ENCODE peak calls at places on chromosomes 3 and 15, in four cellular contexts. One of them, this sample, is unnamed.

GRCh38 chr3:127764841-127765362 is 57.4 kb downstream of the MGLL start:
- DNase-seq in endothelial cell: no peak
- DNase-seq in cardiac fibroblast: peak
- DNase-seq in mesothelial cell of epicardium: no peak
- DNase-seq in this sample: no peak

GRCh38 chr15:69979269-69979668 is 118.4 kb downstream of the TLE3 start:
- DNase-seq in endothelial cell: no peak
- DNase-seq in cardiac fibroblast: peak
- DNase-seq in mesothelial cell of epicardium: no peak
- DNase-seq in this sample: peak

GRCh38 chr15:52532427-52532826 is 3.7 kb upstream of the MYO5A start:
- DNase-seq in endothelial cell: no peak
- DNase-seq in mesothelial cell of epicardium: no peak
- DNase-seq in cardiac fibroblast: no peak
- DNase-seq in this sample: no peak

GRCh38 chr15:70247281-70247680 is 149.6 kb upstream of the TLE3 start:
- DNase-seq in mesothelial cell of epicardium: no peak
- DNase-seq in endothelial cell: no peak
- DNase-seq in cardiac fibroblast: no peak
- DNase-seq in this sample: no peak

GRCh38 chr15:80179025-80179759 is 26.4 kb downstream of the FAH start:
- DNase-seq in cardiac fibroblast: peak
- DNase-seq in endothelial cell: no peak
- DNase-seq in mesothelial cell of epicardium: no peak
- DNase-seq in this sample: no peak

GRCh38 chr15:65083262-65083701 is 6.7 kb downstream of the KBTBD13 start:
- DNase-seq in endothelial cell: no peak
- DNase-seq in cardiac fibroblast: peak
- DNase-seq in mesothelial cell of epicardium: no peak
- DNase-seq in this sample: no peak

GRCh38 chr3:170418422-170419300 is at the start of gene CLDN11:
- DNase-seq in cardiac fibroblast: peak
- DNase-seq in mesothelial cell of epicardium: peak
- DNase-seq in endothelial cell: peak
- DNase-seq in this sample: peak

GRCh38 chr15:71654714-71655174 is 155.6 kb upstream of the NR2E3 start:
- DNase-seq in mesothelial cell of epicardium: no peak
- DNase-seq in endothelial cell: no peak
- DNase-seq in cardiac fibroblast: peak
- DNase-seq in this sample: no peak

GRCh38 chr3:167372138-167372537 is 8.0 kb downstream of the ZBBX start:
- DNase-seq in endothelial cell: no peak
- DNase-seq in cardiac fibroblast: no peak
- DNase-seq in mesothelial cell of epicardium: no peak
- DNase-seq in this sample: no peak

GRCh38 chr3:108287146-108287545 is 9.2 kb upstream of the HHLA2 start:
- DNase-seq in mesothelial cell of epicardium: no peak
- DNase-seq in cardiac fibroblast: no peak
- DNase-seq in endothelial cell: no peak
- DNase-seq in this sample: no peak

GRCh38 chr3:176683382-176683781 is 513.9 kb downstream of the TBL1XR1 start:
- DNase-seq in endothelial cell: no peak
- DNase-seq in cardiac fibroblast: no peak
- DNase-seq in mesothelial cell of epicardium: no peak
- DNase-seq in this sample: no peak

GRCh38 chr15:45399381-45400212 is 21.3 kb upstream of the GATM start:
- DNase-seq in cardiac fibroblast: peak
- DNase-seq in endothelial cell: no peak
- DNase-seq in mesothelial cell of epicardium: no peak
- DNase-seq in this sample: no peak

GRCh38 chr15:69562564-69562963 is 109.9 kb downstream of the RPLP1 start:
- DNase-seq in mesothelial cell of epicardium: no peak
- DNase-seq in cardiac fibroblast: no peak
- DNase-seq in endothelial cell: no peak
- DNase-seq in this sample: no peak

GRCh38 chr3:16177962-16178627 is 3.6 kb downstream of the GALNT15 start:
- DNase-seq in cardiac fibroblast: peak
- DNase-seq in endothelial cell: peak
- DNase-seq in mesothelial cell of epicardium: peak
- DNase-seq in this sample: peak

GRCh38 chr15:39934415-39935044 is 615 bp downstream of the EIF2AK4 start:
- DNase-seq in cardiac fibroblast: peak
- DNase-seq in mesothelial cell of epicardium: no peak
- DNase-seq in endothelial cell: peak
- DNase-seq in this sample: no peak

GRCh38 chr3:187889601-187890404 is 144.5 kb upstream of the BCL6 start:
- DNase-seq in mesothelial cell of epicardium: no peak
- DNase-seq in cardiac fibroblast: peak
- DNase-seq in endothelial cell: no peak
- DNase-seq in this sample: peak

GRCh38 chr15:72184165-72184811 is 13.3 kb downstream of the GRAMD2A start:
- DNase-seq in mesothelial cell of epicardium: no peak
- DNase-seq in endothelial cell: peak
- DNase-seq in cardiac fibroblast: no peak
- DNase-seq in this sample: no peak

GRCh38 chr15:93110502-93111040 is 21.6 kb upstream of the RGMA start:
- DNase-seq in cardiac fibroblast: no peak
- DNase-seq in endothelial cell: no peak
- DNase-seq in mesothelial cell of epicardium: no peak
- DNase-seq in this sample: no peak

GRCh38 chr3:105157766-105158085 is 209.0 kb upstream of the ALCAM start:
- DNase-seq in mesothelial cell of epicardium: no peak
- DNase-seq in endothelial cell: no peak
- DNase-seq in cardiac fibroblast: no peak
- DNase-seq in this sample: no peak

GRCh38 chr3:48548165-48548564 is 8.4 kb downstream of the PFKFB4 start:
- DNase-seq in endothelial cell: no peak
- DNase-seq in cardiac fibroblast: no peak
- DNase-seq in mesothelial cell of epicardium: no peak
- DNase-seq in this sample: no peak

GRCh38 chr15:33069161-33069560 is 125.4 kb downstream of the FMN1 start:
- DNase-seq in mesothelial cell of epicardium: no peak
- DNase-seq in cardiac fibroblast: no peak
- DNase-seq in endothelial cell: no peak
- DNase-seq in this sample: no peak

GRCh38 chr15:33071451-33071850 is 123.1 kb downstream of the FMN1 start:
- DNase-seq in endothelial cell: no peak
- DNase-seq in cardiac fibroblast: no peak
- DNase-seq in mesothelial cell of epicardium: no peak
- DNase-seq in this sample: no peak

GRCh38 chr15:33076937-33077336 is 117.6 kb downstream of the FMN1 start:
- DNase-seq in endothelial cell: no peak
- DNase-seq in mesothelial cell of epicardium: no peak
- DNase-seq in cardiac fibroblast: no peak
- DNase-seq in this sample: no peak

DNA sequence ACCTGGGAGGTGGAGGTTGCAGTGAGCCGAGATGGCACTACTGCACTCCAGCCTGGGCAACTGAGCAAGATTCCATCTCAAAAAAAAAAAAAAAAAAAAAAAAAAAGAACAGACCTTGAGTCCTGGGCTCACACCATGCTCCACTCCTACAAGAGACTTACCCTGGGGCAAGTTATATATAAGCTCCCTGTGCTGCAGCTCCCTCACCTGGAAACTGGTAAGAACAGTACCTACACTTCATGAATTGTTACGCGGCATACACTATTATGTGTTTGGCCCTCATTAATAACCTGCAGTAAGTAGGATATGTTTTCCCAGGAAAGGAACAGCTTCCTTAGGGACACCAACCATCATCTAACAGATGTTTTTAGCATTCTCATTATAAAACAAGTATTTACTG is 119.6 kb downstream of the FMN1 start:
- DNase-seq in mesothelial cell of epicardium: no peak
- DNase-seq in endothelial cell: no peak
- DNase-seq in cardiac fibroblast: no peak
- DNase-seq in this sample: no peak
- TF ChIP-seq CTCF in mesothelial cell of epicardium: no peak
- TF ChIP-seq CTCF in endothelial cell: no peak
- TF ChIP-seq CTCF in cardiac fibroblast: no peak
- TF ChIP-seq CTCF in this sample: no peak

GRCh38 chr3:120129041-120129440 is 34.8 kb upstream of the GSK3B start:
- DNase-seq in endothelial cell: no peak
- DNase-seq in cardiac fibroblast: no peak
- DNase-seq in mesothelial cell of epicardium: no peak
- DNase-seq in this sample: no peak
- TF ChIP-seq CTCF in endothelial cell: no peak
- TF ChIP-seq CTCF in cardiac fibroblast: no peak
- TF ChIP-seq CTCF in mesothelial cell of epicardium: no peak
- TF ChIP-seq CTCF in this sample: no peak

GRCh38 chr3:121878411-121878810 is 15.8 kb upstream of the SLC15A2 start:
- DNase-seq in cardiac fibroblast: no peak
- DNase-seq in endothelial cell: no peak
- DNase-seq in mesothelial cell of epicardium: no peak
- DNase-seq in this sample: no peak

GRCh38 chr3:121885386-121885785 is 8.8 kb upstream of the SLC15A2 start:
- DNase-seq in mesothelial cell of epicardium: no peak
- DNase-seq in endothelial cell: no peak
- DNase-seq in cardiac fibroblast: no peak
- DNase-seq in this sample: no peak

DNA sequence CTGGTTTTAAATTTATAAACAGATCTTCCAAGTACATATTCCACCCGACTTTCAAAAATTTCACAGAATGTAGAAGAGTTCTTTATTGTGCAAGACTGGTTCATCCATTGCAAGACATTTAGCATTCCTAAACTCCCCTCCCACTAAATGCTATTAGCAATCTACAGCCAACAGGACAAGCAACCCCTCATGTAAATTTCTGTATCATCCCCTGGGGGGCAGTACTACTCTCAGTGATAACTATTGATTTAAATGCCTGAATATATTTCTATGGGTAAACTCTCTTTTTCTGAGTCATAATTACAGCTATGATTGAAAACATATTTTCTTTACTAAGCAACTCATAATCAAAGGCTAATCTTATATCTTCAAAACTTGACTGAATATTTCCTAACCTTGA is 10.7 kb upstream of the SLC15A2 start:
- DNase-seq in endothelial cell: no peak
- DNase-seq in mesothelial cell of epicardium: no peak
- DNase-seq in cardiac fibroblast: peak
- DNase-seq in this sample: peak
- TF ChIP-seq CTCF in endothelial cell: peak
- TF ChIP-seq CTCF in mesothelial cell of epicardium: no peak
- TF ChIP-seq CTCF in cardiac fibroblast: peak
- TF ChIP-seq CTCF in this sample: no peak

GRCh38 chr3:165185707-165186327 is 10.4 kb downstream of the SLITRK3 start:
- DNase-seq in cardiac fibroblast: peak
- DNase-seq in mesothelial cell of epicardium: peak
- DNase-seq in endothelial cell: peak
- DNase-seq in this sample: peak
- TF ChIP-seq CTCF in cardiac fibroblast: peak
- TF ChIP-seq CTCF in mesothelial cell of epicardium: peak
- TF ChIP-seq CTCF in endothelial cell: peak
- TF ChIP-seq CTCF in this sample: peak

GRCh38 chr3:66198437-66199088 is 22.2 kb upstream of the SLC25A26 start:
- DNase-seq in cardiac fibroblast: no peak
- DNase-seq in endothelial cell: no peak
- DNase-seq in mesothelial cell of epicardium: no peak
- DNase-seq in this sample: no peak

GRCh38 chr3:66200147-66200546 is 20.7 kb upstream of the SLC25A26 start:
- DNase-seq in endothelial cell: no peak
- DNase-seq in cardiac fibroblast: no peak
- DNase-seq in mesothelial cell of epicardium: no peak
- DNase-seq in this sample: no peak

GRCh38 chr3:66196633-66197032 is 24.2 kb upstream of the SLC25A26 start:
- DNase-seq in endothelial cell: no peak
- DNase-seq in mesothelial cell of epicardium: no peak
- DNase-seq in cardiac fibroblast: peak
- DNase-seq in this sample: no peak

GRCh38 chr3:66199089-66199473 is 21.7 kb upstream of the SLC25A26 start:
- DNase-seq in endothelial cell: no peak
- DNase-seq in mesothelial cell of epicardium: no peak
- DNase-seq in cardiac fibroblast: no peak
- DNase-seq in this sample: no peak

GRCh38 chr3:66195347-66195783 is 25.4 kb upstream of the SLC25A26 start:
- DNase-seq in endothelial cell: peak
- DNase-seq in mesothelial cell of epicardium: peak
- DNase-seq in cardiac fibroblast: peak
- DNase-seq in this sample: peak
- TF ChIP-seq CTCF in endothelial cell: no peak
- TF ChIP-seq CTCF in mesothelial cell of epicardium: no peak
- TF ChIP-seq CTCF in cardiac fibroblast: peak
- TF ChIP-seq CTCF in this sample: peak

DNA sequence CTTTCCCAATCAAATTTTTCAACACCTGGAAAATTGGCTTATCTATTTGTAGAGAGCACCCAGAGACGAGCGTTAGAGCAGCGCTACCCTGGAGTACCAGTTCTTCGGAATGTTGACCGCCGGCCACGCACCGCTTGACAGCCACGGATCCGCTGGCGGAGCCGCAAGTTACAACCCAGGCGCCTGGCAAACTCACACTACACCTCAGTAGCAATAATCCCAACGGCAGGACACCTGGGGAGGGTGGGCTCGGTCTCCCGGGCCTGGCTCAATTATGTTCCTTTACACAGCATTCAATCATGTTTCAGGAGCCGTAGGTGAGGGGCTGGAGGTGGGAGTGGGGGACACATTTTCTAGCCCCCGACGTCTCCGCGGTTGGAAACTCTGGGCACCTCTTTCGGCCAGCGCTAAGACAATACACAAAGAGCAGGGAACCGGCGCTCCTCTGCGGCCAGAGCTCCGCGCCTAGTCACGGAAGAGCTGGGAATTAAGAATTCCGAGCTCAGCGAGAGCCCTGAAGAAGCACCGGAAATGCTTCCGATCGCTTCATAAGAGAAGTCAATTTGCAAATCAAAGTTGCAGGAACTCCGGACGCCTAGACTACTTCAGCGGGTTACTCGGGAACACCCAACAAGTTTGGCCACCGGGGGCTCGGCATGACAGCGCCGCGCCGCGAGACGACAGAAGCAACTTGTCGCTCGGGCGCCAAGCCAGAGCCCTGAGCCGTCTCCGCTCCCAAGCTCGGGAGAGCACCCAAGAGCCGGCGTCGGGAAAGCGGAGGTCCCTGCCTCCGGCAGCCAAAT is 1.0 kb downstream of the MB21D2 start:
- DNase-seq in mesothelial cell of epicardium: peak
- DNase-seq in cardiac fibroblast: peak
- DNase-seq in endothelial cell: peak
- DNase-seq in this sample: peak
- TF ChIP-seq CTCF in mesothelial cell of epicardium: no peak
- TF ChIP-seq CTCF in cardiac fibroblast: no peak
- TF ChIP-seq CTCF in endothelial cell: no peak
- TF ChIP-seq CTCF in this sample: no peak

GRCh38 chr15:81411969-81412633 is 38.1 kb upstream of the TMC3 start:
- DNase-seq in mesothelial cell of epicardium: no peak
- DNase-seq in endothelial cell: no peak
- DNase-seq in cardiac fibroblast: no peak
- DNase-seq in this sample: no peak
- TF ChIP-seq CTCF in mesothelial cell of epicardium: no peak
- TF ChIP-seq CTCF in endothelial cell: no peak
- TF ChIP-seq CTCF in cardiac fibroblast: no peak
- TF ChIP-seq CTCF in this sample: no peak